ENCODE peak calls at places on chromosomes 4 and X, in four cellular contexts. One of them, this sample, is unnamed.

GRCh38 chrX:2484721-2485459 is 15.9 kb downstream of the DHRSX start:
- DNase-seq in lung: no peak
- DNase-seq in psoas muscle: no peak
- DNase-seq in neural progenitor cell: peak; percentile 34
- DNase-seq in this sample: no peak

GRCh38 chrX:15546745-15547144 is 46.1 kb downstream of the BMX start:
- DNase-seq in lung: no peak
- DNase-seq in psoas muscle: no peak
- DNase-seq in neural progenitor cell: no peak
- DNase-seq in this sample: no peak

GRCh38 chr4:28436191-28437080 is 1575.8 kb downstream of the STIM2 start:
- DNase-seq in lung: no peak
- DNase-seq in psoas muscle: no peak
- DNase-seq in neural progenitor cell: no peak
- DNase-seq in this sample: no peak

GRCh38 chrX:9310596-9310995 is 154.3 kb upstream of the TBL1X start:
- DNase-seq in lung: no peak
- DNase-seq in psoas muscle: no peak
- DNase-seq in neural progenitor cell: no peak
- DNase-seq in this sample: no peak

GRCh38 chrX:66110112-66110511 is 53.9 kb upstream of the HEPH start:
- DNase-seq in lung: no peak
- DNase-seq in psoas muscle: no peak
- DNase-seq in neural progenitor cell: peak; percentile 9
- DNase-seq in this sample: no peak

GRCh38 chr4:172202480-172203076 is 389.4 kb downstream of the GALNTL6 start:
- DNase-seq in lung: no peak
- DNase-seq in psoas muscle: no peak
- DNase-seq in neural progenitor cell: peak; percentile 58
- DNase-seq in this sample: no peak

GRCh38 chrX:132426695-132427281 is 62.0 kb downstream of the MBNL3 start:
- DNase-seq in lung: no peak
- DNase-seq in psoas muscle: no peak
- DNase-seq in neural progenitor cell: no peak
- DNase-seq in this sample: no peak

GRCh38 chr4:174522183-174523002 is at the start of gene HPGD:
- DNase-seq in lung: peak; percentile 63
- DNase-seq in psoas muscle: peak; percentile 58
- DNase-seq in neural progenitor cell: peak; percentile 71
- DNase-seq in this sample: peak; percentile 22

GRCh38 chrX:105695451-105695850 is 126.9 kb upstream of the NRK start:
- DNase-seq in lung: no peak
- DNase-seq in psoas muscle: no peak
- DNase-seq in neural progenitor cell: no peak
- DNase-seq in this sample: no peak

GRCh38 chr4:176342384-176342783 is 22.6 kb downstream of the SPCS3 start:
- DNase-seq in lung: no peak
- DNase-seq in psoas muscle: no peak
- DNase-seq in neural progenitor cell: no peak
- DNase-seq in this sample: no peak

GRCh38 chr4:176339936-176340761 is 20.4 kb downstream of the SPCS3 start:
- DNase-seq in lung: no peak
- DNase-seq in psoas muscle: no peak
- DNase-seq in neural progenitor cell: no peak
- DNase-seq in this sample: no peak

GRCh38 chr4:176343286-176343685 is 23.5 kb downstream of the SPCS3 start:
- DNase-seq in lung: no peak
- DNase-seq in psoas muscle: no peak
- DNase-seq in neural progenitor cell: no peak
- DNase-seq in this sample: no peak

GRCh38 chr4:176335421-176335820 is 15.7 kb downstream of the SPCS3 start:
- DNase-seq in lung: no peak
- DNase-seq in psoas muscle: no peak
- DNase-seq in neural progenitor cell: no peak
- DNase-seq in this sample: no peak

GRCh38 chr4:176340871-176341685 is 21.3 kb downstream of the SPCS3 start:
- DNase-seq in lung: no peak
- DNase-seq in psoas muscle: no peak
- DNase-seq in neural progenitor cell: peak; percentile 55
- DNase-seq in this sample: no peak
- TF ChIP-seq CTCF in lung: peak; percentile 45
- TF ChIP-seq CTCF in psoas muscle: peak; percentile 73
- TF ChIP-seq CTCF in neural progenitor cell: peak; percentile 69
- TF ChIP-seq CTCF in this sample: peak; percentile 92

GRCh38 chr4:11954093-11954492 is 525.4 kb upstream of the HS3ST1 start:
- DNase-seq in lung: no peak
- DNase-seq in psoas muscle: no peak
- DNase-seq in neural progenitor cell: peak; percentile 44
- DNase-seq in this sample: no peak
- TF ChIP-seq CTCF in lung: peak; percentile 9
- TF ChIP-seq CTCF in psoas muscle: peak; percentile 12
- TF ChIP-seq CTCF in neural progenitor cell: peak; percentile 67
- TF ChIP-seq CTCF in this sample: no peak

GRCh38 chrX:48540015-48540350 is 469 bp downstream of the TBC1D25 start:
- DNase-seq in lung: no peak
- DNase-seq in psoas muscle: no peak
- DNase-seq in neural progenitor cell: no peak
- DNase-seq in this sample: no peak
- TF ChIP-seq CTCF in lung: no peak
- TF ChIP-seq CTCF in psoas muscle: no peak
- TF ChIP-seq CTCF in neural progenitor cell: no peak
- TF ChIP-seq CTCF in this sample: no peak

GRCh38 chr4:79042079-79042674 is 102.9 kb upstream of the PAQR3 start:
- DNase-seq in lung: no peak
- DNase-seq in psoas muscle: no peak
- DNase-seq in neural progenitor cell: peak; percentile 48
- DNase-seq in this sample: no peak
- TF ChIP-seq CTCF in lung: no peak
- TF ChIP-seq CTCF in psoas muscle: peak; percentile 54
- TF ChIP-seq CTCF in neural progenitor cell: peak; percentile 77
- TF ChIP-seq CTCF in this sample: no peak

DNA sequence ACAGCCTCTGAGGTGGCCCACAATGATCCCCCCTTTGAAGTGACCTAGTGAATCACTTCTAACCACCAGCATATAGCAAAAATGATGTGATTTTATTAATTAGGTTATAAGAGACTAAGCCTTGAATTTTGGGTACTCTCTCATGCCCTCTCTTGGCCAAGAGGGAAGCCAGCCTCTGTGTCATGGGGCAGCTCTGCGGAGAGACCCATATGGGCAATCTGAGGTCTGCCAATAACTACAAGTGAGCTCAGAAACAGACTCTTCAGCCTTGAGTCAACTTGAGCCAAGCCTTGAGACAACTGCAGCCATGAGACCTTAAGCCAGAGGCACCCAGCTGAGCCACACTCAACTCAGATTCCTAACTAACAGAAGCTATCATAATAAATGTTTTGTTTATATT is 45.7 kb downstream of the MANBA start:
- DNase-seq in lung: no peak
- DNase-seq in psoas muscle: no peak
- DNase-seq in neural progenitor cell: no peak
- DNase-seq in this sample: no peak
- TF ChIP-seq CTCF in lung: no peak
- TF ChIP-seq CTCF in psoas muscle: no peak
- TF ChIP-seq CTCF in neural progenitor cell: peak; percentile 18
- TF ChIP-seq CTCF in this sample: no peak

GRCh38 chr4:22515145-22515887 is 550 bp downstream of the ADGRA3 start:
- DNase-seq in lung: peak; percentile 52
- DNase-seq in psoas muscle: peak; percentile 65
- DNase-seq in neural progenitor cell: peak; percentile 84
- DNase-seq in this sample: no peak
- TF ChIP-seq CTCF in lung: no peak
- TF ChIP-seq CTCF in psoas muscle: peak; percentile 3
- TF ChIP-seq CTCF in neural progenitor cell: no peak
- TF ChIP-seq CTCF in this sample: no peak

GRCh38 chr4:38188136-38188535 is 227.9 kb downstream of the PTTG2 start:
- DNase-seq in lung: no peak
- DNase-seq in psoas muscle: no peak
- DNase-seq in neural progenitor cell: no peak
- DNase-seq in this sample: no peak

GRCh38 chr4:38182334-38182998 is 222.3 kb downstream of the PTTG2 start:
- DNase-seq in lung: no peak
- DNase-seq in psoas muscle: no peak
- DNase-seq in neural progenitor cell: no peak
- DNase-seq in this sample: no peak

GRCh38 chr4:38185406-38185805 is 225.2 kb downstream of the PTTG2 start:
- DNase-seq in lung: no peak
- DNase-seq in psoas muscle: no peak
- DNase-seq in neural progenitor cell: peak; percentile 17
- DNase-seq in this sample: no peak

GRCh38 chr4:38180456-38180855 is 220.3 kb downstream of the PTTG2 start:
- DNase-seq in lung: no peak
- DNase-seq in psoas muscle: no peak
- DNase-seq in neural progenitor cell: no peak
- DNase-seq in this sample: no peak

GRCh38 chr4:38184404-38184803 is 224.2 kb downstream of the PTTG2 start:
- DNase-seq in lung: no peak
- DNase-seq in psoas muscle: no peak
- DNase-seq in neural progenitor cell: no peak
- DNase-seq in this sample: no peak
- TF ChIP-seq CTCF in lung: no peak
- TF ChIP-seq CTCF in psoas muscle: no peak
- TF ChIP-seq CTCF in neural progenitor cell: no peak
- TF ChIP-seq CTCF in this sample: no peak

DNA sequence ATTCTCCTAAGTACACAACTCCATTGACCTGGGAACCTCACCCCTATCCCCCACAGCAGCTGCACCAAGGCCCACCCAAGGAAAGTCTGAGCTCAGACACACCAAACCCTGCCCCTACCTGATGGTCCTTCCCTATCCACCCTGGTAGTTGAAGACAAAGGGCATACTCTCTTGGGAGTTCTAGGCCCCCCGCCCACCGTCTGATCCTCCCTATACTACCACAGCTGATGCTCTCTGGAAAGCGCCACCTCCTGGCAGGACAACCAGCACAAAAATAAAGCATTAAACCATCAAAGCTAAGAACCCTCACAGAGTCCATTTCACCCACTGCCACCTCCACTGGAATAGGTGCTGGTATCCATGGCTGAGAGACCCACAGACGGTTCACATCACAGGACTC is 83.6 kb downstream of the ANAPC10 start:
- DNase-seq in lung: no peak
- DNase-seq in psoas muscle: no peak
- DNase-seq in neural progenitor cell: peak; percentile 3
- DNase-seq in this sample: no peak
- TF ChIP-seq CTCF in lung: no peak
- TF ChIP-seq CTCF in psoas muscle: no peak
- TF ChIP-seq CTCF in neural progenitor cell: peak; percentile 27
- TF ChIP-seq CTCF in this sample: no peak

GRCh38 chrX:51463322-51463721 is 33.1 kb downstream of the NUDT11 start:
- DNase-seq in lung: no peak
- DNase-seq in psoas muscle: no peak
- DNase-seq in neural progenitor cell: no peak
- DNase-seq in this sample: no peak

GRCh38 chrX:51461053-51462050 is 35.0 kb downstream of the NUDT11 start:
- DNase-seq in lung: no peak
- DNase-seq in psoas muscle: no peak
- DNase-seq in neural progenitor cell: peak; percentile 45
- DNase-seq in this sample: no peak

GRCh38 chrX:51456246-51456645 is 40.1 kb downstream of the NUDT11 start:
- DNase-seq in lung: no peak
- DNase-seq in psoas muscle: no peak
- DNase-seq in neural progenitor cell: no peak
- DNase-seq in this sample: no peak

GRCh38 chrX:51456814-51457213 is 39.6 kb downstream of the NUDT11 start:
- DNase-seq in lung: no peak
- DNase-seq in psoas muscle: no peak
- DNase-seq in neural progenitor cell: peak; percentile 24
- DNase-seq in this sample: no peak

GRCh38 chrX:51459125-51459524 is 37.3 kb downstream of the NUDT11 start:
- DNase-seq in lung: no peak
- DNase-seq in psoas muscle: no peak
- DNase-seq in neural progenitor cell: peak; percentile 52
- DNase-seq in this sample: no peak
- TF ChIP-seq CTCF in lung: no peak
- TF ChIP-seq CTCF in psoas muscle: peak; percentile 26
- TF ChIP-seq CTCF in neural progenitor cell: peak; percentile 61
- TF ChIP-seq CTCF in this sample: no peak

GRCh38 chr4:143375326-143376073 is 38.8 kb downstream of the GAB1 start:
- DNase-seq in lung: peak; percentile 37
- DNase-seq in psoas muscle: no peak
- DNase-seq in neural progenitor cell: peak; percentile 39
- DNase-seq in this sample: no peak
- TF ChIP-seq CTCF in lung: peak; percentile 3
- TF ChIP-seq CTCF in psoas muscle: peak; percentile 35
- TF ChIP-seq CTCF in neural progenitor cell: peak; percentile 38
- TF ChIP-seq CTCF in this sample: no peak

This sample was measured in activated B cell treated with CpG ODN at 0.5 μM for 24 hours.